ENCODE peak calls at places on chromosomes 4 and X, in nine cellular contexts. N is NCI-H2171 treated with DMSO at 0.1 percent for 48 hours, Y is left ventricle myocardium inferior, E is hippocampal formation, B is NAMALWA, D is iPS-NIHi11, J is upper lobe of left lung, G is HEK293T, I is pulmonary artery endothelial cell. X is an unnamed sample.

GRCh38 chr4:87559090-87559837 is 30.1 kb upstream of the SPARCL1 start:
- DNase-seq in E (no peak), N (peak), D (peak), Y (no peak), B (peak), I (no peak), J (peak), G (peak), X (no peak)

GRCh38 chr4:82652062-82652461 is 90.3 kb upstream of the TMEM150C start:
- DNase-seq in I (no peak), J (no peak), G (no peak), Y (no peak), N (no peak), E (no peak), B (no peak), D (no peak), X (no peak)

GRCh38 chrX:132718411-132718810 is 229.6 kb upstream of the MBNL3 start:
- DNase-seq in J (peak), I (no peak), E (no peak), N (no peak), D (no peak), Y (no peak), G (no peak), B (no peak), X (no peak)

GRCh38 chrX:5388087-5388486 is 840.6 kb downstream of the NLGN4X start:
- DNase-seq in B (peak), Y (no peak), J (no peak), D (no peak), E (peak), G (no peak), N (no peak), I (no peak), X (no peak)

GRCh38 chrX:47581731-47582647 is at the start of gene TIMP1:
- DNase-seq in E (no peak), I (peak), B (no peak), N (no peak), G (peak), Y (peak), J (peak), D (peak), X (peak)

GRCh38 chr4:29263011-29263410 is 1457.2 kb upstream of the PCDH7 start:
- DNase-seq in J (no peak), B (no peak), G (no peak), D (no peak), E (no peak), I (no peak), N (no peak), Y (no peak), X (no peak)

GRCh38 chr4:6324999-6325790 is 55.5 kb downstream of the WFS1 start:
- DNase-seq in J (peak), D (no peak), G (no peak), I (no peak), Y (peak), B (no peak), E (no peak), N (no peak), X (peak)

GRCh38 chr4:78776729-78777555 is 792 bp downstream of the BMP2K start:
- DNase-seq in N (no peak), I (no peak), B (peak), E (no peak), Y (peak), J (peak), G (peak), D (peak), X (peak)

GRCh38 chr4:173135241-173135847 is 33.3 kb upstream of the GALNT7 start:
- DNase-seq in N (no peak), D (no peak), I (no peak), E (no peak), B (no peak), Y (no peak), G (no peak), J (no peak), X (no peak)

GRCh38 chr4:153257151-153257620 is 52.9 kb downstream of the TRIM2 start:
- DNase-seq in I (no peak), E (peak), B (no peak), Y (no peak), N (peak), J (no peak), D (peak), G (peak), X (peak)

GRCh38 chr4:140300271-140300970 is 73.0 kb upstream of the SCOC start:
- DNase-seq in G (no peak), J (no peak), D (no peak), N (no peak), B (no peak), Y (no peak), E (no peak), I (no peak), X (peak)

X was measured in lung microvascular endothelial cell.